ENCODE peak calls at places on chromosomes 13 and 19, in ten cellular contexts. R, O, S, G, F, P, T, D, U and X are unnamed samples.
A peak's percentile ranks its signal among the peaks of the same experiment; 100 is the strongest.

GRCh38 chr19:34232566-34233481 is 21.5 kb upstream of the GARRE1 start:
- DNase-seq in R (peak; percentile 74), O (peak; percentile 65), S (peak; percentile 95), G (peak; percentile 48), F (peak; percentile 98), P (peak; percentile 59), T (peak; percentile 59), D (peak; percentile 89), U (peak; percentile 96), X (peak; percentile 49)

GRCh38 chr13:99044764-99045163 is 66.9 kb upstream of the DOCK9 start:
- DNase-seq in R (no peak), O (no peak), S (no peak), G (no peak), F (no peak), P (no peak), T (no peak), D (no peak), U (no peak), X (no peak)

GRCh38 chr13:33859691-33860303 is 41.8 kb downstream of the RFC3 start:
- DNase-seq in R (no peak), O (no peak), S (peak; percentile 25), G (no peak), F (peak; percentile 4), P (no peak), T (no peak), D (no peak), U (no peak), X (peak; percentile 7)

GRCh38 chr19:8129061-8129460 is 20.3 kb downstream of the FBN3 start:
- DNase-seq in R (no peak), O (no peak), S (no peak), G (no peak), F (no peak), P (no peak), T (no peak), D (no peak), U (no peak), X (no peak)

GRCh38 chr19:31145909-31146453 is 203.3 kb downstream of the TSHZ3 start:
- DNase-seq in R (no peak), O (no peak), S (no peak), G (no peak), F (no peak), P (no peak), T (no peak), D (no peak), U (no peak), X (no peak)

GRCh38 chr13:86446311-86446710 is 647.1 kb upstream of the SLITRK6 start:
- DNase-seq in R (no peak), O (no peak), S (no peak), G (no peak), F (peak; percentile 91), P (no peak), T (no peak), D (no peak), U (peak; percentile 95), X (no peak)

GRCh38 chr19:42042455-42043170 is 27.4 kb downstream of the GRIK5 start:
- DNase-seq in R (no peak), O (peak; percentile 8), S (no peak), G (no peak), F (no peak), P (no peak), T (no peak), D (no peak), U (no peak), X (no peak)

GRCh38 chr19:49014123-49014869 is 2.6 kb downstream of the LHB start:
- DNase-seq in R (no peak), O (no peak), S (peak; percentile 42), G (no peak), F (peak; percentile 38), P (no peak), T (no peak), D (no peak), U (no peak), X (no peak)

DNA sequence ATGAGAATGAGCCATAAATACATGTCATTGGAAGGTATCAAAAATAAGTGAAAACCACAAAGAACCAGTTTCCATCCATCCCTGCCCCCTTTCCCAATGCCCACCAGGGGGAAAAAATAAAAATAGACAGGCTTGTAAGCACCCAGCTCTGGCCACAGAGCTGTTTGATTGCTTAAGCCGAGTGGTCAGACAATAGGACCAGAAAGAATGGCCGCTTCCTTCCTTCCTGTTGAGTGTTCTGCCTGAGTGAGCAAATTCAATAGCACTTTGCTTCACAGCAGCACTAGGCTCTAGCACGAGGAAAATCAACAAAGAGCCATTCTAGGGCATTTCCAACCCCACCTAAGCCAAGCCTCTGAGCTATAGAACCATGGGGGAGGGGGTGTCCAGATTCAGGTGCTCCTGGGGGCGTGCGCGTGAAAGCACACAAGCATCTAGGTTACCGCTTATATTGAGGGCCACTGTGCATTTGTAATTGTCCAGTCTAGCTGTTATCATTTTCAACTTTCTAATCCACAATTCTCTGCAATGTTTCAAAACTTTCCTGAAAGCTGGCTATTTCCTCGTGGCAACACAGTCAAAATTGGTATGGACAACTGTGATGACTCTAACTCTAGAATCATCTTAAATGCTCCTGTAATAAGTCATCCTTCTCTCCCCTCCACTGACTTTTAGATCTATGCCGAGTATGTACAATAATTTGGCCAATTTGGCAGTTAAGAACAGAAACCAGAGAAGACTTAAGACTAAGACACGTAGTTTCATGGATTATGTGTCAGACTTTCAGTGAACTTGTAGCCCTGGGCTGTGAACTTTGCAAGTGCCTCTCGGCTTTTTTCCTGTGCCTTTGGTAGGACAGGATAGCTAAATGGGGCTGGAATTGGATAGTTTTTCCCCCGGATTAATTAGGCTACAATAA is 64.3 kb downstream of the SPRY2 start:
- DNase-seq in R (no peak), O (no peak), S (peak; percentile 67), G (no peak), F (peak; percentile 79), P (no peak), T (peak; percentile 32), D (no peak), U (peak; percentile 23), X (no peak)
- TF ChIP-seq CTCF in R (no peak), O (peak; percentile 4), S (peak; percentile 22), G (no peak), F (no peak), P (no peak), T (no peak), D (no peak), U (no peak), X (no peak)

GRCh38 chr19:2362970-2363300 is 2.9 kb downstream of the TMPRSS9 start:
- DNase-seq in R (no peak), O (no peak), S (no peak), G (no peak), F (no peak), P (no peak), T (no peak), D (no peak), U (no peak), X (no peak)

GRCh38 chr19:2361259-2362038 is 1.4 kb downstream of the TMPRSS9 start:
- DNase-seq in R (no peak), O (no peak), S (no peak), G (no peak), F (no peak), P (no peak), T (no peak), D (no peak), U (no peak), X (no peak)

GRCh38 chr19:2362039-2362969 is 2.2 kb downstream of the TMPRSS9 start:
- DNase-seq in R (no peak), O (no peak), S (no peak), G (no peak), F (no peak), P (no peak), T (no peak), D (no peak), U (no peak), X (no peak)

GRCh38 chr19:2363419-2363818 is 3.4 kb downstream of the TMPRSS9 start:
- DNase-seq in R (no peak), O (no peak), S (no peak), G (no peak), F (no peak), P (no peak), T (no peak), D (no peak), U (no peak), X (no peak)

DNA sequence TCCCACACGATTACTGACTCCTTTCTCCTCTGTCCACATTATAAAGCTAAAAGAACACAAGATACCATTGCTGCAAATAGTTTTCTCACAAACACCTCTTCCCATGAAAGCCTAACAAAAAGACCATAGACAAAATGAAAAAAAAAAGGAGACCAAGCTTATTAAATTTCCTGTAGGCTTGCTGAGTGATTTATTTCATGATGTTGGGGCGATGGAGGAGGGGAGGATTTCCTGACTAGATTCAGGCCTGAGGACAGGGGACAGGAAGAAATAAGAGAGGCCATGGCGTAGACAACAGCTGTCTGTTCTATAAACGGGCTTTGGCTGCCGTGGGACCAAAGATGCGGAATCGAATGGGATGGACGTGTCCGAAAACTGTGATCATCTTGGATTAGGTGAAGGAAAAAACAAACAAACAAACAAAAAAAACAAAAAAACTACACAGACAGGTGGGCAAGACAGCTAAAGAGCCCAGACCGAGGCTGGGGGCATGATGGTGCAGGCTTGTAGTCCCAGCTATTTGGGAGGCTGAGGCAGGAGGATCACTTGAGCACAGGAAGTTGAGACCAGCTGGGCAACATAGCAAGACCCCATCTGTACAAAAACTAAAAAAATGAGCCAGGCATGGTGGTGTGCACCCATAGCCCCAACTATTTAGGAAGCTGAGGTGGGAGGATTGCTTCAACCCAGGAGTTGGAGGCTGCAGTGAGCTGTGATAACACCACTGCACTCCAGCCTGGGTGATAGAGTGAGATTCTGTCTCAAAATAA is 5.3 kb downstream of the TMPRSS9 start:
- DNase-seq in R (no peak), O (no peak), S (no peak), G (no peak), F (no peak), P (no peak), T (no peak), D (no peak), U (no peak), X (no peak)
- H3K4me3 ChIP-seq in R (no peak overlapping the region), O (no peak overlapping the region), S (no peak overlapping the region), G (no peak overlapping the region), F (no peak overlapping the region), P (no peak overlapping the region), T (no peak overlapping the region), D (no peak overlapping the region), U (no peak overlapping the region), X (no peak overlapping the region)

GRCh38 chr19:56299688-56300087 is 15.0 kb downstream of the ZSCAN5A start:
- DNase-seq in R (no peak), O (no peak), S (no peak), G (no peak), F (no peak), P (no peak), T (no peak), D (no peak), U (no peak), X (no peak)

GRCh38 chr19:56301886-56302620 is 12.6 kb downstream of the ZSCAN5A start:
- DNase-seq in R (no peak), O (no peak), S (peak; percentile 30), G (no peak), F (no peak), P (no peak), T (no peak), D (no peak), U (no peak), X (no peak)

GRCh38 chr19:56297010-56297409 is 17.6 kb downstream of the ZSCAN5A start:
- DNase-seq in R (no peak), O (no peak), S (no peak), G (no peak), F (no peak), P (no peak), T (no peak), D (no peak), U (no peak), X (no peak)

GRCh38 chr19:56304243-56304642 is 10.4 kb downstream of the ZSCAN5A start:
- DNase-seq in R (no peak), O (no peak), S (no peak), G (no peak), F (no peak), P (no peak), T (no peak), D (no peak), U (no peak), X (no peak)

DNA sequence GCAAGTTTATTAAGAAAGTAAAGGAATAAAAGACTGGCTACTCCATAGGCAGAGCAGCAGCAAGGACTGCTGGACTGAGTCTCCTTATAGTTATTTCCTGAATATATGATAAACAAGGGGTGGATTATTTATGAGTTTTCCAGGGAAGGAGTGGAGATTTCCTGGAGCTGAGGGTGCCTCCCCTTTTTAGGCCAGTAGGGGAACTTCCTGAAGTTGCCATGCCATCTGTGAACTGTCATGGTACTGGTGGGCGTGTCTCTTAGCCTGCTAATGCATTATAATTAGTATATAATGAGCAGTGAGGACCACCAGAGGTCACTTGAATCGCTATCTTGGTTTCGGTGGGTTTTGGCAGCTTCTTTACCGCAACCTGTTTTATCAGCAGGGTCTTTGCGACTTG is 13.5 kb downstream of the ZSCAN5A start:
- DNase-seq in R (no peak), O (no peak), S (peak; percentile 3), G (no peak), F (no peak), P (no peak), T (no peak), D (no peak), U (no peak), X (no peak)
- TF ChIP-seq CTCF in R (no peak), O (no peak), S (peak; percentile 11), G (no peak), F (no peak), P (no peak), T (no peak), D (no peak), U (no peak), X (no peak)

DNA sequence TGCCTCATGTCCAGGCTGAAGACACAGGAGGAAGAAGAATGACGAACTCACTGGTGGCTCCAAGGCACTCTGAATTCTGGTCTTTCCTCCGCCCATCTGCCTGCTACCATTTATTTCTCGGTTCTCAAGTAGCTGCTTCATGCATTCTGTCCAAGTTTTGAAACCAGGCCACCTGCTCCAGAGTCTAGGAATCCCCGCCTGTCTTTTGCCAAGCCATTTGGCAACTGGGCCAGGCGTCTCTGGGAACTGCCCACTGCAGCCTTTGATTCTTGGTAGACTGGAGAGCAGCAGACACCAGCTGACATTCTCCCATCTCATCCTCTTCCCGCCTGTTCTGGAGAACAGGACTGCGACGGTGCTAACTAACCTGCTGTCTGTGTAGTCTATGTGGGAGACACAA is 10.8 kb downstream of the SLC35E1 start:
- DNase-seq in R (no peak), O (peak; percentile 80), S (no peak), G (no peak), F (no peak), P (no peak), T (no peak), D (no peak), U (no peak), X (no peak)
- H3K4me3 ChIP-seq in R (no peak overlapping the region), O (no peak overlapping the region), S (no peak overlapping the region), G (no peak overlapping the region), F (no peak overlapping the region), P (no peak overlapping the region), T (no peak overlapping the region), D (no peak overlapping the region), U (no peak overlapping the region), X (no peak overlapping the region)